ENCODE peak calls at places on chromosomes 12 and 14, in ten cellular contexts. X is naive B cell; D is stimulated activated CD8-positive, alpha-beta memory T cell treated with anti-CD3 and anti-CD28 coated beads, Interleukin-7, amount 100 ng/mL, for 1 hour; L is NCI-H1092 treated with DMSO at 0.1 percent for 48 hours; Y is HAP-1; G is GM23338; C is choroid plexus epithelial cell; S is putamen; K is cardiac muscle cell; R is KBM-7. V is an unnamed sample.

GRCh38 chr14:104596927-104597351 is 7.6 kb downstream of the TMEM179 start:
- DNase-seq in R (no peak), G (no peak), S (no peak), D (no peak), Y (no peak), X (no peak), C (no peak), K (no peak), L (no peak), V (no peak)

GRCh38 chr12:62525306-62525705 is 58.7 kb downstream of the MON2 start:
- DNase-seq in R (no peak), S (no peak), C (no peak), X (no peak), Y (no peak), G (no peak), K (no peak), D (no peak), L (no peak), V (no peak)

GRCh38 chr14:77613207-77613606 is 3.2 kb downstream of the SPTLC2 start:
- DNase-seq in L (no peak), G (no peak), K (peak; percentile 27), S (peak; percentile 47), D (no peak), C (no peak), Y (peak; percentile 91), X (no peak), R (no peak), V (no peak)

GRCh38 chr14:72591401-72591800 is 302.5 kb downstream of the DPF3 start:
- DNase-seq in L (peak; percentile 1), Y (no peak), G (no peak), D (no peak), C (no peak), R (no peak), K (no peak), S (no peak), X (no peak), V (no peak)

GRCh38 chr14:104040539-104040938 is 45.0 kb upstream of the ASPG start:
- DNase-seq in R (no peak), D (no peak), L (no peak), K (no peak), G (no peak), S (no peak), X (no peak), Y (no peak), C (no peak), V (no peak)

GRCh38 chr12:10084733-10085132 is 14.1 kb downstream of the CLEC1A start:
- DNase-seq in Y (no peak), S (no peak), G (no peak), X (no peak), K (no peak), R (no peak), L (no peak), C (no peak), D (no peak), V (no peak)

GRCh38 chr14:72891666-72892102 is 2.2 kb downstream of the DPF3 start:
- DNase-seq in Y (no peak), D (no peak), K (no peak), R (no peak), G (no peak), C (no peak), S (no peak), X (no peak), L (no peak), V (no peak)

GRCh38 chr14:105131241-105131640 is 37.3 kb downstream of the JAG2 start:
- DNase-seq in X (no peak), S (no peak), G (no peak), L (no peak), D (no peak), Y (no peak), K (no peak), C (no peak), R (no peak), V (no peak)

GRCh38 chr12:41250748-41251147 is 62.6 kb downstream of the PDZRN4 start:
- DNase-seq in C (peak; percentile 6), L (no peak), K (peak; percentile 3), G (no peak), S (no peak), Y (no peak), D (no peak), X (no peak), R (no peak), V (no peak)

GRCh38 chr14:98931911-98932310 is 340.1 kb downstream of the BCL11B start:
- DNase-seq in C (no peak), Y (no peak), K (no peak), L (no peak), R (no peak), G (no peak), S (no peak), D (peak; percentile 29), X (no peak), V (no peak)

GRCh38 chr12:130405332-130405731 is 67.6 kb downstream of the PIWIL1 start:
- DNase-seq in L (no peak), S (no peak), R (no peak), X (no peak), Y (no peak), D (no peak), K (no peak), C (no peak), G (no peak), V (no peak)

GRCh38 chr14:67618617-67619063 is 1.1 kb upstream of the ARG2 start:
- DNase-seq in G (peak; percentile 89), L (peak; percentile 61), X (peak; percentile 61), K (peak; percentile 88), D (no peak), C (peak; percentile 91), R (peak; percentile 90), S (peak; percentile 57), Y (peak; percentile 86), V (no peak)

GRCh38 chr14:92994942-92995341 is 72.0 kb downstream of the CHGA start:
- DNase-seq in C (no peak), G (peak; percentile 34), R (no peak), X (no peak), D (no peak), K (no peak), L (no peak), S (no peak), Y (no peak), V (no peak)

GRCh38 chr12:6946033-6946919 is 2.5 kb downstream of the C12orf57 start:
- DNase-seq in C (no peak), K (peak; percentile 39), D (no peak), R (peak; percentile 80), X (peak; percentile 81), L (peak; percentile 25), G (peak; percentile 95), Y (no peak), S (no peak), V (no peak)

GRCh38 chr12:2335109-2335508 is 282.3 kb downstream of the CACNA1C start:
- DNase-seq in L (no peak), G (no peak), C (no peak), K (no peak), D (no peak), Y (no peak), X (no peak), S (no peak), R (peak; percentile 62), V (no peak)

GRCh38 chr12:83461326-83461985 is 774.8 kb downstream of the TMTC2 start:
- DNase-seq in R (no peak), D (no peak), S (no peak), L (no peak), Y (no peak), C (peak; percentile 79), G (no peak), X (no peak), K (no peak), V (no peak)

GRCh38 chr14:101738921-101739320 is 22.6 kb upstream of the PPP2R5C start:
- DNase-seq in C (no peak), S (no peak), Y (no peak), X (no peak), G (no peak), L (no peak), D (no peak), K (no peak), R (no peak), V (no peak)

GRCh38 chr12:19507823-19508222 is 68.5 kb downstream of the AEBP2 start:
- DNase-seq in L (no peak), R (no peak), X (no peak), Y (no peak), C (peak; percentile 65), G (no peak), K (peak; percentile 64), D (no peak), S (no peak), V (no peak)

GRCh38 chr12:121522962-121523361 is 57.9 kb downstream of the KDM2B start:
- DNase-seq in R (no peak), K (peak; percentile 17), S (no peak), D (no peak), X (no peak), G (no peak), Y (no peak), L (no peak), C (no peak), V (no peak)

V was measured in right atrium auricular region.